ENCODE peak calls at places on chromosomes 16 and 17, in five cellular contexts. J is prostate gland, L is upper lobe of right lung, G is lower lobe of right lung, V is K562. Z is an unnamed sample.

GRCh38 chr17:57651451-57651850 is 93.6 kb downstream of the CCDC182 start:
- DNase-seq in V (no peak), L (no peak), G (no peak), J (no peak), Z (no peak)

GRCh38 chr16:82133798-82134197 is 36.2 kb downstream of the MPHOSPH6 start:
- DNase-seq in V (no peak), G (no peak), L (no peak), J (no peak), Z (no peak)

GRCh38 chr16:80704751-80705150 is 99.6 kb downstream of the CDYL2 start:
- DNase-seq in G (no peak), V (no peak), L (no peak), J (peak; percentile 3), Z (no peak)

GRCh38 chr16:73396556-73396955 is 348.6 kb upstream of the ZFHX3 start:
- DNase-seq in G (no peak), V (no peak), L (no peak), J (no peak), Z (no peak)

GRCh38 chr16:50234771-50235556 is 31.4 kb upstream of the ADCY7 start:
- DNase-seq in J (no peak), V (no peak), G (no peak), L (no peak), Z (no peak)

GRCh38 chr17:40063034-40063765 is 435 bp downstream of the THRA start:
- DNase-seq in J (no peak), V (peak; percentile 60), L (peak; percentile 88), G (peak; percentile 85), Z (peak; percentile 83)

GRCh38 chr17:38608648-38609047 is 2.9 kb upstream of the SRCIN1 start:
- DNase-seq in L (peak; percentile 78), V (no peak), J (peak; percentile 65), G (peak; percentile 64), Z (no peak)

GRCh38 chr17:10730956-10731879 is 1.4 kb upstream of the TMEM220 start:
- DNase-seq in V (no peak), J (no peak), L (no peak), G (no peak), Z (no peak)

GRCh38 chr17:31608659-31609254 is 217.3 kb downstream of the RAB11FIP4 start:
- DNase-seq in G (no peak), V (no peak), J (no peak), L (no peak), Z (no peak)

GRCh38 chr16:1221628-1222552 is 3.2 kb downstream of the TPSG1 start:
- DNase-seq in L (no peak), J (no peak), V (no peak), G (no peak), Z (no peak)

GRCh38 chr16:31099860-31100638 is 5.5 kb upstream of the VKORC1 start:
- DNase-seq in L (no peak), G (no peak), V (no peak), J (no peak), Z (no peak)

GRCh38 chr16:85944572-85945423 is 45.8 kb downstream of the IRF8 start:
- DNase-seq in J (no peak), L (no peak), G (no peak), V (no peak), Z (no peak)

GRCh38 chr17:14038206-14038605 is 31.1 kb upstream of the COX10 start:
- DNase-seq in V (peak; percentile 8), L (no peak), J (no peak), G (no peak), Z (no peak)

GRCh38 chr17:72597354-72598087 is 476.7 kb downstream of the SOX9 start:
- DNase-seq in V (no peak), J (no peak), G (no peak), L (no peak), Z (no peak)

GRCh38 chr16:24309222-24309905 is 53.2 kb downstream of the CACNG3 start:
- DNase-seq in L (no peak), V (no peak), G (no peak), J (no peak), Z (no peak)

GRCh38 chr16:86096850-86097249 is 197.9 kb downstream of the IRF8 start:
- DNase-seq in L (peak; percentile 5), G (no peak), J (no peak), V (no peak), Z (no peak)

DNA sequence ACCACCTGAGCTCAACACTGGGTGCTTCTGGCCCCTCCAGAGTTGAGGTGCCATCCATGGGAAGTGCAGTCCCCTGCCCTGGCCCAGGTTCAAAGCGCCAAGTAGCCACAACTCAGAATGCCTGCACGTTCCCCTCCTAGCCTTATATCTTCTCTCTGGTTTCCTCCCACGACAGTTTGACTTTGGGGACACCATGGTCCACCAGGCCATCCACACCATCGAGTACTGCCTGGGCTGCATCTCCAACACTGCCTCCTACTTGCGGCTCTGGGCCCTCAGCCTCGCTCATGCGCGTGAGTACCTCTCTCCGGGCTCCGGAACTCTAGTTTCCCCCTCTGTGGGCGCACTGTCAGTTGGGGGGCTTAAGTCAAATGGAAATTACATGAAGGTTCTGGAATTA is 22.4 kb upstream of the NAGLU start:
- DNase-seq in J (no peak), L (no peak), V (no peak), G (no peak), Z (no peak)
- H3K4me1 ChIP-seq in J (peaks cover 5% of the 10 kb centered on the region), L (peaks cover 32% of the 10 kb centered on the region), V (peaks cover 30% of the 10 kb centered on the region), G (peaks cover 49% of the 10 kb centered on the region), Z (no peaks in the 10 kb centered on the region)

DNA sequence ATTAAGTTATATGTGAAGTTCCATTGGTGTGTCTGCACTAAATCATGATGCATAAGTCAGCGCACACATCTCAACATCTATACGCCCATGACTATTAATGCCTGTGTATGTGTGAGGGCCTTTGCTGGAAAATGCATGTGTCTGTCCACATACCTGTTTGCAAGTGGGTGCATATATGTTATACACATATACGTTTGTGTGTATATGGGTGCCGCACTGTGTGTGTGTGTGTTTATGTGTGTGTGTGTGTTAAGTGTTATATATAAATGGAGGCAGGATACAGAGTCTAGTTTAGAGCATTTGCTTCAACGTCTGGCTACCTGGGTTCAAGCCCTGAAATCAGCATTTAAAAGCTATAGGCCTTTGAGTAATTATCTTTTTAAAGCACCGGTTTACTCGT is 19.5 kb downstream of the GP2 start:
- DNase-seq in G (no peak), J (no peak), V (no peak), L (no peak), Z (no peak)
- H3K9me3 ChIP-seq in G (no peaks in the 10 kb centered on the region), J (no peaks in the 10 kb centered on the region), V (no peaks in the 10 kb centered on the region), L (no peaks in the 10 kb centered on the region), Z (peaks cover 2% of the 10 kb centered on the region)

DNA sequence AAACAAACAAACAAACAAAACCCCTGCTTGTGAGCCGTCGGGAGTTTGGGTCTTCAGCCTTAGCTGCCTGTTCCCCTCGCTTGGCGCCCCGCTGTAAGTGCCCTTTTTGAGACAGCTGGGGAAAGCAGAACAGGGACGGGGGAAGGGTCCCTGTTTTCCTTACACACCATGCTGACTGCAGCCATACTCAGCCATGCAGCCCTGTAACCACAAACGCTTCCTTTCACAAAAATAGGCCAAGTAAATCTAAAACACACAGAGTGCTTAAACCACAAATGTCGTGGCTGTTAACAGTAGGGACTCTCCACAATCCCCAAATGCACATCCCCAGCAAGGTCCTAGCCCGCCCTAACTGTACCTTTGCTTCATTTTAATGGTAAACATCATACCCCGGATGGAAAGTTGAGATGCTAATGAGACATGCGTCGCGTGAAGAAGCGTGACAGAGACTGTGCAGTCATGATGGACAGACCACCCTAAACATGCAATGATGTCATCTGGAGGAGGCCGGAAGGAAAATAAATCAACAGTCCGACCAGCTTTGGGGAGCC is 129.9 kb downstream of the MGAT5B start:
- DNase-seq in V (no peak), J (no peak), G (no peak), L (no peak), Z (no peak)
- H3K27ac ChIP-seq in V (no peak overlapping the region), J (no peak overlapping the region), G (no peak overlapping the region), L (no peak overlapping the region), Z (no peak overlapping the region)

GRCh38 chr16:87822002-87822390 is 47.3 kb downstream of the SLC7A5 start:
- DNase-seq in G (no peak), V (no peak), J (no peak), L (no peak), Z (no peak)

GRCh38 chr16:87822571-87822970 is 46.7 kb downstream of the SLC7A5 start:
- DNase-seq in G (no peak), J (no peak), L (no peak), V (no peak), Z (no peak)

GRCh38 chr16:87819983-87820382 is 49.3 kb downstream of the SLC7A5 start:
- DNase-seq in J (no peak), G (no peak), V (no peak), L (no peak), Z (no peak)

GRCh38 chr16:87823146-87823929 is 46.0 kb downstream of the SLC7A5 start:
- DNase-seq in V (no peak), L (no peak), G (no peak), J (no peak), Z (no peak)

GRCh38 chr16:87821346-87822001 is 47.8 kb downstream of the SLC7A5 start:
- DNase-seq in J (no peak), L (no peak), V (no peak), G (no peak), Z (no peak)
- H3K4me1 ChIP-seq in J (no peaks in the 10 kb centered on the region), L (no peaks in the 10 kb centered on the region), V (no peaks in the 10 kb centered on the region), G (no peaks in the 10 kb centered on the region), Z (no peaks in the 10 kb centered on the region)

GRCh38 chr16:3408561-3409197 is 7.7 kb downstream of the ZNF174 start:
- DNase-seq in L (no peak), V (no peak), G (no peak), J (no peak), Z (no peak)

DNA sequence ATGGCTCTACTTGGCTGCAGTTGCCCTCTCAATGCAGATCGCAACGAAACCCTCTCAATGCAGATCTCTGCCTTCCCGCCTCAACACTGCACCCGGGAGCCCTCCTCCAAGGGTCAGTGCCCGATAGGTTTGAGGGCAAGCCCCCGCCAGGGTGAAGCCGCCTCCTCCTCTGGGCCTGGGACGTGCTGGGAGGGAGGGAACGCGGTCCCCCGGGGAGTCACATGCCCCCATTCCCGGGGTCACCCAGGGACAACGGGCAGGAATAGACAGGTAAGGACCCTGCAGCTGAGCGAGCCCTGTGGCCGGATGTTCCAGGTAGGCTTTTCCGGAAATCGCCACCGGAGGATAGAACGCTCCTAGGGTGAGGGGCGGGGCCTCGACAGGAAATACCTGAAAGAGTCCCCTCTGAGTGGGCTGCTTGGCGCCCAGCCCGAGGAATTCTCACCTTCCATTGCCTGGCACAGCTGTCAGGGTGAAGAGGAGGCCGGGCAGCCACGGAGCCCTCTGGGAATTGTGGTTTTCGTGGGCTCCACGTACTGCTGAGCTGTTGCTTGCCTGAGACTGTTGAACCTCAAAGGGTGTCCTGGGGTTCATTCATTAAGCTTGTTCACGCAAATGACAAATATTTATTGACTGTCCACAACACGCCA is 12.8 kb downstream of the ZNF174 start:
- DNase-seq in V (no peak), J (no peak), L (no peak), G (no peak), Z (no peak)
- H3K9me3 ChIP-seq in V (peaks cover 13% of the 10 kb centered on the region), J (peaks cover 1% of the 10 kb centered on the region), L (peaks cover 50% of the 10 kb centered on the region), G (peaks cover 77% of the 10 kb centered on the region), Z (peaks cover 23% of the 10 kb centered on the region)

GRCh38 chr17:71173963-71174362 is 946.9 kb upstream of the SOX9 start:
- DNase-seq in V (no peak), L (no peak), J (no peak), G (no peak), Z (no peak)

GRCh38 chr17:71176928-71177443 is 943.8 kb upstream of the SOX9 start:
- DNase-seq in L (no peak), G (no peak), J (no peak), V (no peak), Z (no peak)

GRCh38 chr17:71171270-71171669 is 949.5 kb upstream of the SOX9 start:
- DNase-seq in J (no peak), V (no peak), L (no peak), G (no peak), Z (no peak)

GRCh38 chr17:71180801-71181385 is 939.9 kb upstream of the SOX9 start:
- DNase-seq in G (no peak), J (peak; percentile 20), V (no peak), L (no peak), Z (no peak)

GRCh38 chr17:71176315-71176714 is 944.5 kb upstream of the SOX9 start:
- DNase-seq in V (no peak), J (no peak), L (no peak), G (no peak), Z (no peak)
- H3K27ac ChIP-seq in V (no peak overlapping the region), J (no peak overlapping the region), L (no peak overlapping the region), G (no peak overlapping the region), Z (no peak overlapping the region)